ENCODE peak calls at places on chromosomes 13 and 19, in nine cellular contexts. One of them, this sample, is unnamed.
A peak's percentile ranks its signal among the peaks of the same experiment; 100 is the strongest.

GRCh38 chr13:39779337-39780270 is 124.1 kb downstream of the COG6 start:
- DNase-seq in neural crest cell: no peak
- DNase-seq in stimulated activated CD4-positive, alpha-beta T cell treated with anti-CD3 and anti-CD28 coated beads, Interleukin-12 subunit alpha, Interleukin-12 subunit beta, amount 100 ng/mL, for 48 hours: peak; percentile 31
- DNase-seq in uterus: no peak
- DNase-seq in AG09319: no peak
- DNase-seq in progenitor cell of endocrine pancreas: no peak
- DNase-seq in EL: peak; percentile 67
- DNase-seq in M059J: peak; percentile 88
- DNase-seq in LHCN-M2: peak; percentile 71
- DNase-seq in this sample: no peak

GRCh38 chr19:48487944-48488343 is 18.8 kb downstream of the CYTH2 start:
- DNase-seq in progenitor cell of endocrine pancreas: no peak
- DNase-seq in LHCN-M2: peak; percentile 86
- DNase-seq in neural crest cell: no peak
- DNase-seq in EL: peak; percentile 92
- DNase-seq in AG09319: peak; percentile 55
- DNase-seq in uterus: no peak
- DNase-seq in M059J: peak; percentile 97
- DNase-seq in stimulated activated CD4-positive, alpha-beta T cell treated with anti-CD3 and anti-CD28 coated beads, Interleukin-12 subunit alpha, Interleukin-12 subunit beta, amount 100 ng/mL, for 48 hours: no peak
- DNase-seq in this sample: no peak

GRCh38 chr19:52492991-52493470 is 34.4 kb upstream of the ZNF808 start:
- DNase-seq in LHCN-M2: no peak
- DNase-seq in neural crest cell: peak; percentile 14
- DNase-seq in uterus: peak; percentile 13
- DNase-seq in AG09319: no peak
- DNase-seq in EL: no peak
- DNase-seq in progenitor cell of endocrine pancreas: peak; percentile 34
- DNase-seq in stimulated activated CD4-positive, alpha-beta T cell treated with anti-CD3 and anti-CD28 coated beads, Interleukin-12 subunit alpha, Interleukin-12 subunit beta, amount 100 ng/mL, for 48 hours: no peak
- DNase-seq in M059J: no peak
- DNase-seq in this sample: no peak

GRCh38 chr19:19388568-19389555 is 16.6 kb upstream of the GATAD2A start:
- DNase-seq in stimulated activated CD4-positive, alpha-beta T cell treated with anti-CD3 and anti-CD28 coated beads, Interleukin-12 subunit alpha, Interleukin-12 subunit beta, amount 100 ng/mL, for 48 hours: no peak
- DNase-seq in neural crest cell: no peak
- DNase-seq in M059J: no peak
- DNase-seq in uterus: no peak
- DNase-seq in EL: no peak
- DNase-seq in progenitor cell of endocrine pancreas: no peak
- DNase-seq in LHCN-M2: no peak
- DNase-seq in AG09319: no peak
- DNase-seq in this sample: no peak

GRCh38 chr19:49355890-49356289 is 6.3 kb downstream of the TEAD2 start:
- DNase-seq in AG09319: no peak
- DNase-seq in progenitor cell of endocrine pancreas: no peak
- DNase-seq in stimulated activated CD4-positive, alpha-beta T cell treated with anti-CD3 and anti-CD28 coated beads, Interleukin-12 subunit alpha, Interleukin-12 subunit beta, amount 100 ng/mL, for 48 hours: no peak
- DNase-seq in EL: no peak
- DNase-seq in LHCN-M2: no peak
- DNase-seq in uterus: peak; percentile 32
- DNase-seq in neural crest cell: no peak
- DNase-seq in M059J: no peak
- DNase-seq in this sample: no peak

GRCh38 chr13:93217701-93218100 is 8.9 kb upstream of the GPC6 start:
- DNase-seq in uterus: no peak
- DNase-seq in EL: no peak
- DNase-seq in progenitor cell of endocrine pancreas: no peak
- DNase-seq in LHCN-M2: peak; percentile 40
- DNase-seq in stimulated activated CD4-positive, alpha-beta T cell treated with anti-CD3 and anti-CD28 coated beads, Interleukin-12 subunit alpha, Interleukin-12 subunit beta, amount 100 ng/mL, for 48 hours: no peak
- DNase-seq in M059J: no peak
- DNase-seq in neural crest cell: no peak
- DNase-seq in AG09319: no peak
- DNase-seq in this sample: no peak

GRCh38 chr13:105474983-105475382 is 1060.5 kb downstream of the EFNB2 start:
- DNase-seq in progenitor cell of endocrine pancreas: no peak
- DNase-seq in M059J: peak; percentile 52
- DNase-seq in uterus: no peak
- DNase-seq in LHCN-M2: peak; percentile 10
- DNase-seq in EL: no peak
- DNase-seq in AG09319: no peak
- DNase-seq in neural crest cell: no peak
- DNase-seq in stimulated activated CD4-positive, alpha-beta T cell treated with anti-CD3 and anti-CD28 coated beads, Interleukin-12 subunit alpha, Interleukin-12 subunit beta, amount 100 ng/mL, for 48 hours: no peak
- DNase-seq in this sample: no peak

GRCh38 chr19:41877490-41877876 is 404 bp downstream of the CD79A start:
- DNase-seq in stimulated activated CD4-positive, alpha-beta T cell treated with anti-CD3 and anti-CD28 coated beads, Interleukin-12 subunit alpha, Interleukin-12 subunit beta, amount 100 ng/mL, for 48 hours: no peak
- DNase-seq in EL: no peak
- DNase-seq in progenitor cell of endocrine pancreas: no peak
- DNase-seq in AG09319: no peak
- DNase-seq in M059J: no peak
- DNase-seq in uterus: no peak
- DNase-seq in LHCN-M2: no peak
- DNase-seq in neural crest cell: no peak
- DNase-seq in this sample: no peak

GRCh38 chr19:41192574-41193419 is at the start of gene CYP2S1:
- DNase-seq in LHCN-M2: no peak
- DNase-seq in stimulated activated CD4-positive, alpha-beta T cell treated with anti-CD3 and anti-CD28 coated beads, Interleukin-12 subunit alpha, Interleukin-12 subunit beta, amount 100 ng/mL, for 48 hours: peak; percentile 7
- DNase-seq in uterus: no peak
- DNase-seq in AG09319: no peak
- DNase-seq in M059J: peak; percentile 64
- DNase-seq in EL: peak; percentile 28
- DNase-seq in progenitor cell of endocrine pancreas: peak; percentile 52
- DNase-seq in neural crest cell: no peak
- DNase-seq in this sample: no peak

GRCh38 chr13:44583126-44583525 is 7.0 kb upstream of the TSC22D1 start:
- DNase-seq in neural crest cell: no peak
- DNase-seq in AG09319: no peak
- DNase-seq in LHCN-M2: no peak
- DNase-seq in uterus: no peak
- DNase-seq in EL: peak; percentile 8
- DNase-seq in progenitor cell of endocrine pancreas: no peak
- DNase-seq in stimulated activated CD4-positive, alpha-beta T cell treated with anti-CD3 and anti-CD28 coated beads, Interleukin-12 subunit alpha, Interleukin-12 subunit beta, amount 100 ng/mL, for 48 hours: no peak
- DNase-seq in M059J: no peak
- DNase-seq in this sample: no peak

GRCh38 chr19:13441810-13442512 is 64.3 kb downstream of the CACNA1A start:
- DNase-seq in M059J: peak; percentile 38
- DNase-seq in EL: peak; percentile 35
- DNase-seq in neural crest cell: peak; percentile 73
- DNase-seq in stimulated activated CD4-positive, alpha-beta T cell treated with anti-CD3 and anti-CD28 coated beads, Interleukin-12 subunit alpha, Interleukin-12 subunit beta, amount 100 ng/mL, for 48 hours: peak; percentile 25
- DNase-seq in LHCN-M2: peak; percentile 25
- DNase-seq in AG09319: no peak
- DNase-seq in progenitor cell of endocrine pancreas: peak; percentile 70
- DNase-seq in uterus: no peak
- DNase-seq in this sample: peak; percentile 35

GRCh38 chr13:48126944-48127814 is 32.3 kb upstream of the MED4 start:
- DNase-seq in uterus: peak; percentile 57
- DNase-seq in EL: peak; percentile 68
- DNase-seq in LHCN-M2: peak; percentile 80
- DNase-seq in M059J: peak; percentile 63
- DNase-seq in neural crest cell: no peak
- DNase-seq in progenitor cell of endocrine pancreas: no peak
- DNase-seq in stimulated activated CD4-positive, alpha-beta T cell treated with anti-CD3 and anti-CD28 coated beads, Interleukin-12 subunit alpha, Interleukin-12 subunit beta, amount 100 ng/mL, for 48 hours: peak; percentile 20
- DNase-seq in AG09319: peak; percentile 29
- DNase-seq in this sample: peak; percentile 59